ENCODE peak calls at places on chromosomes 16 and 17, in ten cellular contexts. One of them, this sample, is unnamed.

GRCh38 chr16:12126091-12126806 is 149.7 kb downstream of the SNX29 start:
- DNase-seq in upper lobe of right lung: no peak
- DNase-seq in fibroblast of pulmonary artery: no peak
- DNase-seq in body of pancreas: no peak
- DNase-seq in cardiac fibroblast: no peak
- DNase-seq in uterus: no peak
- DNase-seq in lung: no peak
- DNase-seq in neuronal stem cell: no peak
- DNase-seq in transverse colon: no peak
- DNase-seq in effector memory CD4-positive, alpha-beta T cell: no peak
- DNase-seq in this sample: no peak

GRCh38 chr16:2964416-2965223 is 545 bp downstream of the KREMEN2 start:
- DNase-seq in upper lobe of right lung: no peak
- DNase-seq in fibroblast of pulmonary artery: no peak
- DNase-seq in body of pancreas: no peak
- DNase-seq in cardiac fibroblast: no peak
- DNase-seq in uterus: no peak
- DNase-seq in lung: no peak
- DNase-seq in neuronal stem cell: peak; percentile 84
- DNase-seq in transverse colon: peak; percentile 58
- DNase-seq in effector memory CD4-positive, alpha-beta T cell: peak; percentile 61
- DNase-seq in this sample: no peak

GRCh38 chr16:27795992-27796614 is 246.2 kb downstream of the KATNIP start:
- DNase-seq in upper lobe of right lung: no peak
- DNase-seq in fibroblast of pulmonary artery: peak; percentile 56
- DNase-seq in body of pancreas: peak; percentile 28
- DNase-seq in cardiac fibroblast: peak; percentile 46
- DNase-seq in uterus: no peak
- DNase-seq in lung: peak; percentile 35
- DNase-seq in neuronal stem cell: peak; percentile 66
- DNase-seq in transverse colon: peak; percentile 27
- DNase-seq in effector memory CD4-positive, alpha-beta T cell: no peak
- DNase-seq in this sample: peak; percentile 44

GRCh38 chr17:78924481-78925151 is 571 bp downstream of the TIMP2 start:
- DNase-seq in upper lobe of right lung: peak; percentile 72
- DNase-seq in fibroblast of pulmonary artery: no peak
- DNase-seq in body of pancreas: no peak
- DNase-seq in cardiac fibroblast: peak; percentile 43
- DNase-seq in uterus: no peak
- DNase-seq in lung: no peak
- DNase-seq in neuronal stem cell: no peak
- DNase-seq in transverse colon: no peak
- DNase-seq in effector memory CD4-positive, alpha-beta T cell: no peak
- DNase-seq in this sample: peak; percentile 45

GRCh38 chr16:50284131-50284911 is 18.0 kb downstream of the ADCY7 start:
- DNase-seq in upper lobe of right lung: peak; percentile 81
- DNase-seq in fibroblast of pulmonary artery: no peak
- DNase-seq in body of pancreas: no peak
- DNase-seq in cardiac fibroblast: no peak
- DNase-seq in uterus: no peak
- DNase-seq in lung: peak; percentile 54
- DNase-seq in neuronal stem cell: no peak
- DNase-seq in transverse colon: peak; percentile 52
- DNase-seq in effector memory CD4-positive, alpha-beta T cell: no peak
- DNase-seq in this sample: no peak

GRCh38 chr17:29731589-29731929 is 108.8 kb upstream of the CORO6 start:
- DNase-seq in upper lobe of right lung: no peak
- DNase-seq in fibroblast of pulmonary artery: no peak
- DNase-seq in body of pancreas: no peak
- DNase-seq in cardiac fibroblast: no peak
- DNase-seq in uterus: no peak
- DNase-seq in lung: no peak
- DNase-seq in neuronal stem cell: no peak
- DNase-seq in transverse colon: no peak
- DNase-seq in effector memory CD4-positive, alpha-beta T cell: no peak
- DNase-seq in this sample: no peak

GRCh38 chr16:56534847-56535383 is 15.1 kb upstream of the BBS2 start:
- DNase-seq in upper lobe of right lung: no peak
- DNase-seq in fibroblast of pulmonary artery: no peak
- DNase-seq in body of pancreas: no peak
- DNase-seq in cardiac fibroblast: no peak
- DNase-seq in uterus: no peak
- DNase-seq in lung: no peak
- DNase-seq in neuronal stem cell: no peak
- DNase-seq in transverse colon: no peak
- DNase-seq in effector memory CD4-positive, alpha-beta T cell: no peak
- DNase-seq in this sample: no peak

GRCh38 chr17:31702040-31702439 is 157.0 kb downstream of the COPRS start:
- DNase-seq in upper lobe of right lung: no peak
- DNase-seq in fibroblast of pulmonary artery: no peak
- DNase-seq in body of pancreas: no peak
- DNase-seq in cardiac fibroblast: no peak
- DNase-seq in uterus: no peak
- DNase-seq in lung: no peak
- DNase-seq in neuronal stem cell: no peak
- DNase-seq in transverse colon: no peak
- DNase-seq in effector memory CD4-positive, alpha-beta T cell: no peak
- DNase-seq in this sample: no peak

GRCh38 chr17:39174907-39175694 is 9.1 kb upstream of the ARL5C start:
- DNase-seq in upper lobe of right lung: peak; percentile 81
- DNase-seq in fibroblast of pulmonary artery: peak; percentile 72
- DNase-seq in body of pancreas: peak; percentile 82
- DNase-seq in cardiac fibroblast: peak; percentile 72
- DNase-seq in uterus: peak; percentile 84
- DNase-seq in lung: peak; percentile 65
- DNase-seq in neuronal stem cell: peak; percentile 87
- DNase-seq in transverse colon: peak; percentile 78
- DNase-seq in effector memory CD4-positive, alpha-beta T cell: peak; percentile 60
- DNase-seq in this sample: peak; percentile 77

GRCh38 chr17:5413682-5414081 is 5.8 kb downstream of the NUP88 start:
- DNase-seq in upper lobe of right lung: no peak
- DNase-seq in fibroblast of pulmonary artery: peak; percentile 80
- DNase-seq in body of pancreas: no peak
- DNase-seq in cardiac fibroblast: peak; percentile 77
- DNase-seq in uterus: no peak
- DNase-seq in lung: no peak
- DNase-seq in neuronal stem cell: no peak
- DNase-seq in transverse colon: no peak
- DNase-seq in effector memory CD4-positive, alpha-beta T cell: no peak
- DNase-seq in this sample: no peak

GRCh38 chr16:1887711-1888354 is 15.9 kb upstream of the MEIOB start:
- DNase-seq in upper lobe of right lung: no peak
- DNase-seq in fibroblast of pulmonary artery: no peak
- DNase-seq in body of pancreas: no peak
- DNase-seq in cardiac fibroblast: peak; percentile 21
- DNase-seq in uterus: no peak
- DNase-seq in lung: no peak
- DNase-seq in neuronal stem cell: no peak
- DNase-seq in transverse colon: no peak
- DNase-seq in effector memory CD4-positive, alpha-beta T cell: no peak
- DNase-seq in this sample: no peak

GRCh38 chr16:3952342-3953131 is 72.0 kb upstream of the CREBBP start:
- DNase-seq in upper lobe of right lung: peak; percentile 48
- DNase-seq in fibroblast of pulmonary artery: peak; percentile 55
- DNase-seq in body of pancreas: peak; percentile 62
- DNase-seq in cardiac fibroblast: peak; percentile 83
- DNase-seq in uterus: no peak
- DNase-seq in lung: no peak
- DNase-seq in neuronal stem cell: no peak
- DNase-seq in transverse colon: peak; percentile 21
- DNase-seq in effector memory CD4-positive, alpha-beta T cell: no peak
- DNase-seq in this sample: peak; percentile 82

GRCh38 chr16:80063028-80063767 is 462.7 kb upstream of the MAF start:
- DNase-seq in upper lobe of right lung: no peak
- DNase-seq in fibroblast of pulmonary artery: no peak
- DNase-seq in body of pancreas: no peak
- DNase-seq in cardiac fibroblast: no peak
- DNase-seq in uterus: no peak
- DNase-seq in lung: no peak
- DNase-seq in neuronal stem cell: no peak
- DNase-seq in transverse colon: peak; percentile 9
- DNase-seq in effector memory CD4-positive, alpha-beta T cell: no peak
- DNase-seq in this sample: no peak

GRCh38 chr16:85579883-85580607 is 33.1 kb upstream of the GSE1 start:
- DNase-seq in upper lobe of right lung: no peak
- DNase-seq in fibroblast of pulmonary artery: no peak
- DNase-seq in body of pancreas: no peak
- DNase-seq in cardiac fibroblast: peak; percentile 53
- DNase-seq in uterus: no peak
- DNase-seq in lung: no peak
- DNase-seq in neuronal stem cell: no peak
- DNase-seq in transverse colon: no peak
- DNase-seq in effector memory CD4-positive, alpha-beta T cell: no peak
- DNase-seq in this sample: no peak

GRCh38 chr17:8125196-8125946 is 1.5 kb upstream of the HES7 start:
- DNase-seq in upper lobe of right lung: peak; percentile 82
- DNase-seq in fibroblast of pulmonary artery: peak; percentile 69
- DNase-seq in body of pancreas: peak; percentile 84
- DNase-seq in cardiac fibroblast: peak; percentile 69
- DNase-seq in uterus: peak; percentile 90
- DNase-seq in lung: peak; percentile 78
- DNase-seq in neuronal stem cell: peak; percentile 91
- DNase-seq in transverse colon: peak; percentile 88
- DNase-seq in effector memory CD4-positive, alpha-beta T cell: peak; percentile 81
- DNase-seq in this sample: peak; percentile 86

GRCh38 chr17:63434951-63435571 is 11.0 kb downstream of the CYB561 start:
- DNase-seq in upper lobe of right lung: peak; percentile 91
- DNase-seq in fibroblast of pulmonary artery: peak; percentile 41
- DNase-seq in body of pancreas: peak; percentile 93
- DNase-seq in cardiac fibroblast: peak; percentile 54
- DNase-seq in uterus: peak; percentile 54
- DNase-seq in lung: peak; percentile 89
- DNase-seq in neuronal stem cell: no peak
- DNase-seq in transverse colon: peak; percentile 83
- DNase-seq in effector memory CD4-positive, alpha-beta T cell: peak; percentile 42
- DNase-seq in this sample: peak; percentile 79

GRCh38 chr16:70665806-70666735 is 19.7 kb downstream of the IL34 start:
- DNase-seq in upper lobe of right lung: peak; percentile 53
- DNase-seq in fibroblast of pulmonary artery: no peak
- DNase-seq in body of pancreas: no peak
- DNase-seq in cardiac fibroblast: no peak
- DNase-seq in uterus: no peak
- DNase-seq in lung: no peak
- DNase-seq in neuronal stem cell: no peak
- DNase-seq in transverse colon: no peak
- DNase-seq in effector memory CD4-positive, alpha-beta T cell: no peak
- DNase-seq in this sample: no peak
- H3K4me3 ChIP-seq in upper lobe of right lung: no peak overlapping the region
- H3K4me3 ChIP-seq in fibroblast of pulmonary artery: no peak overlapping the region
- H3K4me3 ChIP-seq in body of pancreas: no peak overlapping the region
- H3K4me3 ChIP-seq in cardiac fibroblast: no peak overlapping the region
- H3K4me3 ChIP-seq in uterus: no peak overlapping the region
- H3K4me3 ChIP-seq in lung: no peak overlapping the region
- H3K4me3 ChIP-seq in neuronal stem cell: no peak overlapping the region
- H3K4me3 ChIP-seq in transverse colon: no peak overlapping the region
- H3K4me3 ChIP-seq in effector memory CD4-positive, alpha-beta T cell: no peak overlapping the region
- H3K4me3 ChIP-seq in this sample: no peak overlapping the region

DNA sequence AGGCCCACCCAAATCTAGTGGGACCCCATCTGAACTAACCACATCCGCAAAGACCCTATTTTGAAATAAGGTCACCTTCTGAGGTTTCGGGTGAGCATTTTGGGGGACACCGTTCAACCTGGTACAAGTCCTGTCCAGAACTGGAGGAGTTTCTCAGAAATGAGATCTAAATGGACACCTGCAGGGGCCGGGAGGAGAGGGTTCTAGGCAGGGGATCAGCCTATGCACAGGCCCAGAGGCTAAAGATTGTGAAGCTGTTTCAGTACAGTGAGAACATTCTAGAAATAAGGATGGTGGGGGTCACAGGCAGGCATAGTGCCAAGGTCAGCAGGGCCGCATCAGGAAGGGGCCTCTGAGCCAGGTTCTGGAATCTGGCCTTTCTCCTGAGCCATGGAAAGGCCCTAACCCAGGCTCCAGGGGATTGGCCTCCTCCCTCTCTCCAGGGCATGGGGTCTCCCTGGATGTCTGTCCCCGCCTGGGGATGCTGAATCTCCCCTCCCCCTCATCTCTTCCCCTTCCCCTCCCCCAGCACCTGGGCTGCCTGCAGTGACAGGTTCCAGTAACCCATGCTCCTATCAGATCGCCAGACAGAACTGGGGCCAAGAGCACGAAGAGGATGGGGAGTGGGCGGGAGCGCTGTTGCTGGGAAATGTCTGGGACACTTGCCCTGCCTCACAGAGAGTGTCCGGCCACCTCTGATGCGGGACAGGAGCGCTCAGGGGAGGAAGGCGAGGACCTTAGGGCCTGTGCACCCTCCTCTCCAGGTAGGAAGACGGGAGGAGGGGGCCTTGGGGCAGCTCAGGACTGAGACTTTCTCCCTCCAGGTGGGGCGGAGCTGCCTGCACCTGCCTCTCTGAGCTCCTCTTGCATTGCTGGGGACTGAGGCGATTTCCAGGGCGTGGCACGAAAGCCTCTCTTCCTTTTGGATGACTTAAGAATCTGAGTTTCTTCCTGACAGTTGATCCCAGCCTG is 321.4 kb upstream of the TNRC6C start:
- DNase-seq in upper lobe of right lung: no peak
- DNase-seq in fibroblast of pulmonary artery: no peak
- DNase-seq in body of pancreas: no peak
- DNase-seq in cardiac fibroblast: no peak
- DNase-seq in uterus: no peak
- DNase-seq in lung: no peak
- DNase-seq in neuronal stem cell: no peak
- DNase-seq in transverse colon: no peak
- DNase-seq in effector memory CD4-positive, alpha-beta T cell: no peak
- DNase-seq in this sample: no peak
- H3K4me3 ChIP-seq in upper lobe of right lung: no peak overlapping the region
- H3K4me3 ChIP-seq in fibroblast of pulmonary artery: no peak overlapping the region
- H3K4me3 ChIP-seq in body of pancreas: no peak overlapping the region
- H3K4me3 ChIP-seq in cardiac fibroblast: no peak overlapping the region
- H3K4me3 ChIP-seq in uterus: no peak overlapping the region
- H3K4me3 ChIP-seq in lung: no peak overlapping the region
- H3K4me3 ChIP-seq in neuronal stem cell: no peak overlapping the region
- H3K4me3 ChIP-seq in transverse colon: no peak overlapping the region
- H3K4me3 ChIP-seq in effector memory CD4-positive, alpha-beta T cell: no peak overlapping the region
- H3K4me3 ChIP-seq in this sample: no peak overlapping the region

DNA sequence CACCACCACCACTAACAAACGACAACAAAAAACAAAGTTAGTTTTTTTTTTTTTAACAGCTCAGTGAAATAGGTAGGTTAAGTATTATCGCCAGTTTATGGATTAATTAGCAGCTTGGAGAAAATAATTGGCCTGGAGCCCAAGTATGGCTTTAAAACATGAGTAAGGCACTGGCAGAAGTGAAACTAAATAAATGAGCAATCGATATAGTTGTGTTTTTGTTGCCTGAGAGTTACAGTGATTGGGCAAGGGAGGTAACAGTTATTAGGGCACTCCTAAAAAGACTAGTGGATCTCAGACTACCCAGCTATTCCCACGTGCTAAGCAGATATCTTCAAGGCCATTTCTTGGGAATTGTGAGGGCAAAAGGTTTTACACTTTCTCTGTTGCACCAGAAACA is 2.4 kb downstream of the MLKL start:
- DNase-seq in upper lobe of right lung: no peak
- DNase-seq in fibroblast of pulmonary artery: no peak
- DNase-seq in body of pancreas: no peak
- DNase-seq in cardiac fibroblast: peak; percentile 5
- DNase-seq in uterus: no peak
- DNase-seq in lung: no peak
- DNase-seq in neuronal stem cell: no peak
- DNase-seq in transverse colon: no peak
- DNase-seq in effector memory CD4-positive, alpha-beta T cell: no peak
- DNase-seq in this sample: no peak
- H3K4me3 ChIP-seq in upper lobe of right lung: peak overlapping the region; percentile 70
- H3K4me3 ChIP-seq in fibroblast of pulmonary artery: no peak overlapping the region
- H3K4me3 ChIP-seq in body of pancreas: no peak overlapping the region
- H3K4me3 ChIP-seq in cardiac fibroblast: no peak overlapping the region
- H3K4me3 ChIP-seq in uterus: no peak overlapping the region
- H3K4me3 ChIP-seq in lung: no peak overlapping the region
- H3K4me3 ChIP-seq in neuronal stem cell: no peak overlapping the region
- H3K4me3 ChIP-seq in transverse colon: no peak overlapping the region
- H3K4me3 ChIP-seq in effector memory CD4-positive, alpha-beta T cell: peak overlapping the region; percentile 37
- H3K4me3 ChIP-seq in this sample: no peak overlapping the region

GRCh38 chr17:58693751-58694150 is 1.3 kb downstream of the RAD51C start:
- DNase-seq in upper lobe of right lung: no peak
- DNase-seq in fibroblast of pulmonary artery: no peak
- DNase-seq in body of pancreas: no peak
- DNase-seq in cardiac fibroblast: no peak
- DNase-seq in uterus: no peak
- DNase-seq in lung: no peak
- DNase-seq in neuronal stem cell: no peak
- DNase-seq in transverse colon: no peak
- DNase-seq in effector memory CD4-positive, alpha-beta T cell: no peak
- DNase-seq in this sample: no peak
- H3K4me3 ChIP-seq in upper lobe of right lung: no peak overlapping the region
- H3K4me3 ChIP-seq in fibroblast of pulmonary artery: no peak overlapping the region
- H3K4me3 ChIP-seq in body of pancreas: no peak overlapping the region
- H3K4me3 ChIP-seq in cardiac fibroblast: no peak overlapping the region
- H3K4me3 ChIP-seq in uterus: no peak overlapping the region
- H3K4me3 ChIP-seq in lung: no peak overlapping the region
- H3K4me3 ChIP-seq in neuronal stem cell: peak overlapping the region; percentile 67
- H3K4me3 ChIP-seq in transverse colon: no peak overlapping the region
- H3K4me3 ChIP-seq in effector memory CD4-positive, alpha-beta T cell: no peak overlapping the region
- H3K4me3 ChIP-seq in this sample: peak overlapping the region; percentile 87

This sample was measured in heart right ventricle.